ENCODE peak calls at places on chromosomes 13 and 19, in ten cellular contexts. One of them, this sample, is unnamed.

GRCh38 chr19:19269952-19270694 is 3.0 kb downstream of the TM6SF2 start:
- DNase-seq in CD8-positive, alpha-beta T cell: no peak
- DNase-seq in fibroblast of lung: no peak
- DNase-seq in CD4-positive, alpha-beta T cell: no peak
- DNase-seq in lower lobe of right lung: no peak
- DNase-seq in cardiac muscle cell: no peak
- DNase-seq in right lobe of liver: no peak
- DNase-seq in PC-9: no peak
- DNase-seq in thyroid gland: no peak
- DNase-seq in uterus: no peak
- DNase-seq in this sample: no peak

GRCh38 chr19:55255618-55256423 is 3.0 kb downstream of the PPP6R1 start:
- DNase-seq in CD8-positive, alpha-beta T cell: peak; percentile 61
- DNase-seq in fibroblast of lung: no peak
- DNase-seq in CD4-positive, alpha-beta T cell: peak; percentile 48
- DNase-seq in lower lobe of right lung: no peak
- DNase-seq in cardiac muscle cell: no peak
- DNase-seq in right lobe of liver: no peak
- DNase-seq in PC-9: no peak
- DNase-seq in thyroid gland: peak; percentile 88
- DNase-seq in uterus: no peak
- DNase-seq in this sample: no peak

GRCh38 chr13:44238011-44238421 is 135.6 kb upstream of the SERP2 start:
- DNase-seq in CD8-positive, alpha-beta T cell: no peak
- DNase-seq in fibroblast of lung: peak; percentile 81
- DNase-seq in CD4-positive, alpha-beta T cell: no peak
- DNase-seq in lower lobe of right lung: no peak
- DNase-seq in cardiac muscle cell: no peak
- DNase-seq in right lobe of liver: no peak
- DNase-seq in PC-9: no peak
- DNase-seq in thyroid gland: no peak
- DNase-seq in uterus: no peak
- DNase-seq in this sample: peak; percentile 86

GRCh38 chr19:30228113-30228725 is 144.0 kb upstream of the ZNF536 start:
- DNase-seq in CD8-positive, alpha-beta T cell: no peak
- DNase-seq in fibroblast of lung: no peak
- DNase-seq in CD4-positive, alpha-beta T cell: no peak
- DNase-seq in lower lobe of right lung: no peak
- DNase-seq in cardiac muscle cell: no peak
- DNase-seq in right lobe of liver: no peak
- DNase-seq in PC-9: no peak
- DNase-seq in thyroid gland: peak; percentile 10
- DNase-seq in uterus: no peak
- DNase-seq in this sample: no peak

GRCh38 chr19:11737964-11738745 is 591 bp downstream of the ZNF823 start:
- DNase-seq in CD8-positive, alpha-beta T cell: peak; percentile 55
- DNase-seq in fibroblast of lung: peak; percentile 12
- DNase-seq in CD4-positive, alpha-beta T cell: peak; percentile 44
- DNase-seq in lower lobe of right lung: peak; percentile 84
- DNase-seq in cardiac muscle cell: peak; percentile 64
- DNase-seq in right lobe of liver: peak; percentile 89
- DNase-seq in PC-9: peak; percentile 63
- DNase-seq in thyroid gland: peak; percentile 55
- DNase-seq in uterus: peak; percentile 26
- DNase-seq in this sample: no peak

GRCh38 chr13:71663431-71663830 is 203.6 kb downstream of the DACH1 start:
- DNase-seq in CD8-positive, alpha-beta T cell: no peak
- DNase-seq in fibroblast of lung: no peak
- DNase-seq in CD4-positive, alpha-beta T cell: no peak
- DNase-seq in lower lobe of right lung: no peak
- DNase-seq in cardiac muscle cell: no peak
- DNase-seq in right lobe of liver: no peak
- DNase-seq in PC-9: no peak
- DNase-seq in thyroid gland: no peak
- DNase-seq in uterus: no peak
- DNase-seq in this sample: no peak

GRCh38 chr19:48600679-48601382 is 5.7 kb upstream of the SPACA4 start:
- DNase-seq in CD8-positive, alpha-beta T cell: no peak
- DNase-seq in fibroblast of lung: no peak
- DNase-seq in CD4-positive, alpha-beta T cell: no peak
- DNase-seq in lower lobe of right lung: no peak
- DNase-seq in cardiac muscle cell: no peak
- DNase-seq in right lobe of liver: no peak
- DNase-seq in PC-9: no peak
- DNase-seq in thyroid gland: no peak
- DNase-seq in uterus: no peak
- DNase-seq in this sample: no peak

GRCh38 chr13:57624565-57625435 is 6.7 kb upstream of the PCDH17 start:
- DNase-seq in CD8-positive, alpha-beta T cell: no peak
- DNase-seq in fibroblast of lung: peak; percentile 78
- DNase-seq in CD4-positive, alpha-beta T cell: no peak
- DNase-seq in lower lobe of right lung: no peak
- DNase-seq in cardiac muscle cell: peak; percentile 87
- DNase-seq in right lobe of liver: no peak
- DNase-seq in PC-9: no peak
- DNase-seq in thyroid gland: peak; percentile 16
- DNase-seq in uterus: no peak
- DNase-seq in this sample: peak; percentile 55

GRCh38 chr19:49436381-49437017 is 4.8 kb downstream of the SLC17A7 start:
- DNase-seq in CD8-positive, alpha-beta T cell: no peak
- DNase-seq in fibroblast of lung: no peak
- DNase-seq in CD4-positive, alpha-beta T cell: peak; percentile 49
- DNase-seq in lower lobe of right lung: no peak
- DNase-seq in cardiac muscle cell: peak; percentile 51
- DNase-seq in right lobe of liver: no peak
- DNase-seq in PC-9: no peak
- DNase-seq in thyroid gland: no peak
- DNase-seq in uterus: no peak
- DNase-seq in this sample: no peak

GRCh38 chr13:111270765-111271164 is 49.7 kb upstream of the TEX29 start:
- DNase-seq in CD8-positive, alpha-beta T cell: no peak
- DNase-seq in fibroblast of lung: peak; percentile 52
- DNase-seq in CD4-positive, alpha-beta T cell: no peak
- DNase-seq in lower lobe of right lung: no peak
- DNase-seq in cardiac muscle cell: no peak
- DNase-seq in right lobe of liver: no peak
- DNase-seq in PC-9: no peak
- DNase-seq in thyroid gland: no peak
- DNase-seq in uterus: no peak
- DNase-seq in this sample: no peak

GRCh38 chr13:102399791-102400618 is 1.8 kb downstream of the FGF14 start:
- DNase-seq in CD8-positive, alpha-beta T cell: peak; percentile 50
- DNase-seq in fibroblast of lung: peak; percentile 18
- DNase-seq in CD4-positive, alpha-beta T cell: peak; percentile 33
- DNase-seq in lower lobe of right lung: peak; percentile 37
- DNase-seq in cardiac muscle cell: peak; percentile 9
- DNase-seq in right lobe of liver: peak; percentile 60
- DNase-seq in PC-9: no peak
- DNase-seq in thyroid gland: peak; percentile 3
- DNase-seq in uterus: peak; percentile 15
- DNase-seq in this sample: peak; percentile 15

GRCh38 chr19:16463991-16464575 is 7.7 kb downstream of the EPS15L1 start:
- DNase-seq in CD8-positive, alpha-beta T cell: no peak
- DNase-seq in fibroblast of lung: no peak
- DNase-seq in CD4-positive, alpha-beta T cell: no peak
- DNase-seq in lower lobe of right lung: no peak
- DNase-seq in cardiac muscle cell: peak; percentile 69
- DNase-seq in right lobe of liver: no peak
- DNase-seq in PC-9: peak; percentile 62
- DNase-seq in thyroid gland: no peak
- DNase-seq in uterus: no peak
- DNase-seq in this sample: no peak

GRCh38 chr19:21202865-21203494 is 61.1 kb downstream of the ZNF431 start:
- DNase-seq in CD8-positive, alpha-beta T cell: no peak
- DNase-seq in fibroblast of lung: peak; percentile 15
- DNase-seq in CD4-positive, alpha-beta T cell: no peak
- DNase-seq in lower lobe of right lung: no peak
- DNase-seq in cardiac muscle cell: peak; percentile 64
- DNase-seq in right lobe of liver: no peak
- DNase-seq in PC-9: peak; percentile 15
- DNase-seq in thyroid gland: peak; percentile 13
- DNase-seq in uterus: no peak
- DNase-seq in this sample: peak; percentile 31

GRCh38 chr19:39599116-39599515 is 3.2 kb upstream of the LGALS13 start:
- DNase-seq in CD8-positive, alpha-beta T cell: no peak
- DNase-seq in fibroblast of lung: peak; percentile 22
- DNase-seq in CD4-positive, alpha-beta T cell: no peak
- DNase-seq in lower lobe of right lung: no peak
- DNase-seq in cardiac muscle cell: peak; percentile 67
- DNase-seq in right lobe of liver: no peak
- DNase-seq in PC-9: peak; percentile 21
- DNase-seq in thyroid gland: peak; percentile 6
- DNase-seq in uterus: no peak
- DNase-seq in this sample: no peak

GRCh38 chr19:38303517-38304351 is at the start of gene C19orf33:
- DNase-seq in CD8-positive, alpha-beta T cell: no peak
- DNase-seq in fibroblast of lung: no peak
- DNase-seq in CD4-positive, alpha-beta T cell: no peak
- DNase-seq in lower lobe of right lung: peak; percentile 88
- DNase-seq in cardiac muscle cell: no peak
- DNase-seq in right lobe of liver: no peak
- DNase-seq in PC-9: peak; percentile 91
- DNase-seq in thyroid gland: peak; percentile 74
- DNase-seq in uterus: no peak
- DNase-seq in this sample: peak; percentile 88
- H3K27ac ChIP-seq in CD8-positive, alpha-beta T cell: no peak within 1 kb of the TSS
- H3K27ac ChIP-seq in fibroblast of lung: no peak within 1 kb of the TSS
- H3K27ac ChIP-seq in CD4-positive, alpha-beta T cell: no peak within 1 kb of the TSS
- H3K27ac ChIP-seq in lower lobe of right lung: peak within 1 kb of the TSS; percentile 83
- H3K27ac ChIP-seq in cardiac muscle cell: no peak within 1 kb of the TSS
- H3K27ac ChIP-seq in right lobe of liver: no peak within 1 kb of the TSS
- H3K27ac ChIP-seq in PC-9: peak within 1 kb of the TSS; percentile 94
- H3K27ac ChIP-seq in thyroid gland: peak within 1 kb of the TSS; percentile 11
- H3K27ac ChIP-seq in uterus: no peak within 1 kb of the TSS
- H3K27ac ChIP-seq in this sample: peak within 1 kb of the TSS; percentile 85

DNA sequence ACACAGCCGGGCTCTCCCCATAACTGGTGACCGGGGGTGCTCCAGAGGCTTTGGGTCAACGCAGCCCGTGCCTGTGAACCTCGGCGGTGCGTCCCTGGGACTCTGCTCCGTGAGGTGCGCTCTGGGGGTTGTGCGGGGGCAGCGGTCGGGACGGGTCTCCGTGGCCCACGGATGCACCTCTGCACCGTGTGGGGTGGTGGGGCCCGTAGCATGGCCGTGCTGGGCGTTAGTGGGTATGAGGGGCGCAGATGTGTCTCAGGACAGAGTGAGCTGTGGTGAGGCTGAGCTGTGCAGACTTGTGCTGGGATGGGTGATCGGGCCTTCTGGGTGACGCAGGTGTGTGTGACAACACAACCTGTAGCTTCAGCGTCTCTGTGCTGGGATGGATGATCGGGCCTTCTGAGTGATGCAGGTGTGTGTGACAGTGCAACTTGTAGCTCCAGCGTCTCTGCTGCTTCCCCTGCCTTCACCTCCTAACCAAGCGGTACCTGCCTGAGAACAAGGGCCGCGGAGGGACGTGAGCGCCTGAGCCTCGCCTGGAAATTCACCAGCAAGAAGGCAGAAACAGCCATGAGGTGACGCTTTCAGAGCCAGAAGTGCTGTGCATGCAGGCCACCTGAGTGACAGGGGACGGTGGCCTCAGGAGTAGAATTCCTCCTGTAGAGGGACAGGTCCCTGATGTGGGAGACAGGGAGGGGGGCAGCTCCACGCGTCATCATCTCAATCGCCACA is 599 bp downstream of the ZNF331 start:
- DNase-seq in CD8-positive, alpha-beta T cell: no peak
- DNase-seq in fibroblast of lung: no peak
- DNase-seq in CD4-positive, alpha-beta T cell: no peak
- DNase-seq in lower lobe of right lung: no peak
- DNase-seq in cardiac muscle cell: no peak
- DNase-seq in right lobe of liver: no peak
- DNase-seq in PC-9: peak; percentile 12
- DNase-seq in thyroid gland: peak; percentile 14
- DNase-seq in uterus: no peak
- DNase-seq in this sample: peak; percentile 22
- H3K27ac ChIP-seq in CD8-positive, alpha-beta T cell: peak overlapping the region; percentile 100
- H3K27ac ChIP-seq in fibroblast of lung: peak overlapping the region; percentile 88
- H3K27ac ChIP-seq in CD4-positive, alpha-beta T cell: peak overlapping the region; percentile 89
- H3K27ac ChIP-seq in lower lobe of right lung: peak overlapping the region; percentile 89
- H3K27ac ChIP-seq in cardiac muscle cell: no peak overlapping the region
- H3K27ac ChIP-seq in right lobe of liver: peak overlapping the region; percentile 67
- H3K27ac ChIP-seq in PC-9: no peak overlapping the region
- H3K27ac ChIP-seq in thyroid gland: peak overlapping the region; percentile 85
- H3K27ac ChIP-seq in uterus: peak overlapping the region; percentile 77
- H3K27ac ChIP-seq in this sample: peak overlapping the region; percentile 39

GRCh38 chr13:48615017-48615416 is 38.7 kb upstream of the CYSLTR2 start:
- DNase-seq in CD8-positive, alpha-beta T cell: no peak
- DNase-seq in fibroblast of lung: no peak
- DNase-seq in CD4-positive, alpha-beta T cell: no peak
- DNase-seq in lower lobe of right lung: no peak
- DNase-seq in cardiac muscle cell: no peak
- DNase-seq in right lobe of liver: no peak
- DNase-seq in PC-9: no peak
- DNase-seq in thyroid gland: no peak
- DNase-seq in uterus: no peak
- DNase-seq in this sample: no peak
- H3K27ac ChIP-seq in CD8-positive, alpha-beta T cell: no peak overlapping the region
- H3K27ac ChIP-seq in fibroblast of lung: no peak overlapping the region
- H3K27ac ChIP-seq in CD4-positive, alpha-beta T cell: no peak overlapping the region
- H3K27ac ChIP-seq in lower lobe of right lung: no peak overlapping the region
- H3K27ac ChIP-seq in cardiac muscle cell: no peak overlapping the region
- H3K27ac ChIP-seq in right lobe of liver: no peak overlapping the region
- H3K27ac ChIP-seq in PC-9: no peak overlapping the region
- H3K27ac ChIP-seq in thyroid gland: no peak overlapping the region
- H3K27ac ChIP-seq in uterus: no peak overlapping the region
- H3K27ac ChIP-seq in this sample: no peak overlapping the region

GRCh38 chr13:109999659-110000533 is 213.5 kb upstream of the IRS2 start:
- DNase-seq in CD8-positive, alpha-beta T cell: no peak
- DNase-seq in fibroblast of lung: no peak
- DNase-seq in CD4-positive, alpha-beta T cell: no peak
- DNase-seq in lower lobe of right lung: no peak
- DNase-seq in cardiac muscle cell: no peak
- DNase-seq in right lobe of liver: no peak
- DNase-seq in PC-9: peak; percentile 65
- DNase-seq in thyroid gland: no peak
- DNase-seq in uterus: no peak
- DNase-seq in this sample: peak; percentile 29

GRCh38 chr13:109998030-109998429 is 211.6 kb upstream of the IRS2 start:
- DNase-seq in CD8-positive, alpha-beta T cell: no peak
- DNase-seq in fibroblast of lung: no peak
- DNase-seq in CD4-positive, alpha-beta T cell: no peak
- DNase-seq in lower lobe of right lung: no peak
- DNase-seq in cardiac muscle cell: no peak
- DNase-seq in right lobe of liver: no peak
- DNase-seq in PC-9: no peak
- DNase-seq in thyroid gland: no peak
- DNase-seq in uterus: no peak
- DNase-seq in this sample: no peak

GRCh38 chr13:110001622-110002275 is 215.4 kb upstream of the IRS2 start:
- DNase-seq in CD8-positive, alpha-beta T cell: no peak
- DNase-seq in fibroblast of lung: peak; percentile 84
- DNase-seq in CD4-positive, alpha-beta T cell: no peak
- DNase-seq in lower lobe of right lung: no peak
- DNase-seq in cardiac muscle cell: no peak
- DNase-seq in right lobe of liver: no peak
- DNase-seq in PC-9: no peak
- DNase-seq in thyroid gland: no peak
- DNase-seq in uterus: no peak
- DNase-seq in this sample: peak; percentile 72

GRCh38 chr13:109998808-109999528 is 212.6 kb upstream of the IRS2 start:
- DNase-seq in CD8-positive, alpha-beta T cell: no peak
- DNase-seq in fibroblast of lung: peak; percentile 63
- DNase-seq in CD4-positive, alpha-beta T cell: no peak
- DNase-seq in lower lobe of right lung: no peak
- DNase-seq in cardiac muscle cell: no peak
- DNase-seq in right lobe of liver: no peak
- DNase-seq in PC-9: peak; percentile 71
- DNase-seq in thyroid gland: no peak
- DNase-seq in uterus: no peak
- DNase-seq in this sample: peak; percentile 89

GRCh38 chr13:110000534-110001345 is 214.4 kb upstream of the IRS2 start:
- DNase-seq in CD8-positive, alpha-beta T cell: no peak
- DNase-seq in fibroblast of lung: no peak
- DNase-seq in CD4-positive, alpha-beta T cell: no peak
- DNase-seq in lower lobe of right lung: no peak
- DNase-seq in cardiac muscle cell: no peak
- DNase-seq in right lobe of liver: no peak
- DNase-seq in PC-9: no peak
- DNase-seq in thyroid gland: no peak
- DNase-seq in uterus: no peak
- DNase-seq in this sample: peak; percentile 37
- H3K27ac ChIP-seq in CD8-positive, alpha-beta T cell: no peak overlapping the region
- H3K27ac ChIP-seq in fibroblast of lung: no peak overlapping the region
- H3K27ac ChIP-seq in CD4-positive, alpha-beta T cell: no peak overlapping the region
- H3K27ac ChIP-seq in lower lobe of right lung: no peak overlapping the region
- H3K27ac ChIP-seq in cardiac muscle cell: no peak overlapping the region
- H3K27ac ChIP-seq in right lobe of liver: no peak overlapping the region
- H3K27ac ChIP-seq in PC-9: no peak overlapping the region
- H3K27ac ChIP-seq in thyroid gland: no peak overlapping the region
- H3K27ac ChIP-seq in uterus: no peak overlapping the region
- H3K27ac ChIP-seq in this sample: no peak overlapping the region

This sample was measured in foreskin keratinocyte.